ENCODE peak calls at places on chromosome 1, in eight cellular contexts. P, Z, G, J, W, C, B and Q are unnamed samples.

GRCh38 chr1:162386292-162387225 is 5.0 kb downstream of the C1orf226 start:
- DNase-seq in J (no peak), P (no peak), Z (no peak), W (no peak), G (no peak), C (no peak), B (no peak), Q (no peak)

GRCh38 chr1:118360817-118361216 is 175.8 kb upstream of the SPAG17 start:
- DNase-seq in C (no peak), Z (no peak), G (no peak), J (no peak), P (peak), W (no peak), B (peak), Q (no peak)

GRCh38 chr1:209063816-209064664 is 519.5 kb upstream of the CAMK1G start:
- DNase-seq in Z (no peak), G (no peak), J (no peak), B (no peak), P (no peak), W (peak), C (no peak), Q (no peak)

GRCh38 chr1:29166291-29166878 is 15.3 kb downstream of the SRSF4 start:
- DNase-seq in C (no peak), G (no peak), W (no peak), Z (no peak), B (no peak), P (no peak), J (no peak), Q (peak)

GRCh38 chr1:61490924-61491323 is 234.0 kb downstream of the TM2D1 start:
- DNase-seq in P (no peak), C (no peak), Z (no peak), J (no peak), W (no peak), B (peak), G (no peak), Q (no peak)

GRCh38 chr1:115340879-115341278 is 2.8 kb upstream of the NGF start:
- DNase-seq in P (no peak), G (no peak), W (no peak), C (no peak), Z (peak), B (no peak), J (no peak), Q (no peak)

GRCh38 chr1:229432905-229433304 is 989 bp downstream of the ACTA1 start:
- DNase-seq in J (no peak), B (no peak), W (no peak), P (no peak), C (no peak), Z (no peak), G (no peak), Q (no peak)

GRCh38 chr1:161115132-161115711 is 2.6 kb downstream of the PFDN2 start:
- DNase-seq in W (no peak), B (peak), J (peak), Z (no peak), C (no peak), P (peak), G (no peak), Q (no peak)

GRCh38 chr1:39646232-39647081 is 7.0 kb upstream of the HEYL start:
- DNase-seq in P (peak), J (peak), G (no peak), C (no peak), B (peak), Z (peak), W (peak), Q (no peak)

GRCh38 chr1:104636581-104636980 is 886.9 kb downstream of the AMY1C start:
- DNase-seq in J (peak), C (no peak), W (no peak), B (no peak), G (no peak), Z (no peak), P (no peak), Q (no peak)

GRCh38 chr1:45622267-45622890 is 1.5 kb downstream of the CCDC17 start:
- DNase-seq in C (no peak), B (no peak), G (no peak), Z (peak), W (no peak), J (no peak), P (no peak), Q (no peak)

GRCh38 chr1:178503849-178504248 is 7.1 kb upstream of the CLEC20A start:
- DNase-seq in B (no peak), Z (no peak), G (no peak), C (no peak), J (no peak), W (no peak), P (no peak), Q (no peak)

GRCh38 chr1:235932090-235932510 is 65.4 kb upstream of the LYST start:
- DNase-seq in B (no peak), G (no peak), W (no peak), Z (no peak), P (no peak), J (no peak), C (no peak), Q (no peak)

GRCh38 chr1:25737151-25737550 is 62.8 kb upstream of the SELENON start:
- DNase-seq in G (peak), J (no peak), W (peak), B (no peak), Z (peak), P (no peak), C (no peak), Q (no peak)

GRCh38 chr1:167462341-167462740 is 56.0 kb downstream of the CD247 start:
- DNase-seq in P (no peak), B (no peak), J (no peak), G (no peak), Z (no peak), W (no peak), C (no peak), Q (no peak)

GRCh38 chr1:181205901-181206300 is 117.4 kb downstream of the IER5 start:
- DNase-seq in C (no peak), P (no peak), J (no peak), B (no peak), W (no peak), G (no peak), Z (no peak), Q (no peak)

GRCh38 chr1:37032660-37033354 is 1.5 kb downstream of the GRIK3 start:
- DNase-seq in Z (no peak), B (no peak), W (no peak), G (no peak), C (no peak), J (no peak), P (no peak), Q (no peak)

GRCh38 chr1:8421721-8422120 is 103.8 kb downstream of the SLC45A1 start:
- DNase-seq in G (no peak), C (no peak), Z (no peak), J (peak), B (peak), W (no peak), P (peak), Q (no peak)

GRCh38 chr1:32869844-32870614 is 683 bp downstream of the FNDC5 start:
- DNase-seq in G (no peak), W (no peak), P (no peak), B (no peak), C (no peak), J (no peak), Z (no peak), Q (no peak)

GRCh38 chr1:63721531-63722189 is 52.2 kb upstream of the ROR1 start:
- DNase-seq in C (no peak), J (no peak), B (peak), Z (no peak), W (peak), P (peak), G (no peak), Q (no peak)

GRCh38 chr1:153355445-153356071 is 2.1 kb upstream of the S100A9 start:
- DNase-seq in P (peak), B (peak), G (no peak), Z (peak), J (peak), W (peak), C (peak), Q (peak)

GRCh38 chr1:243596441-243597183 is 253.4 kb downstream of the AKT3 start:
- DNase-seq in W (no peak), P (peak), G (no peak), Z (no peak), J (peak), B (peak), C (peak), Q (peak)

GRCh38 chr1:161238039-161238473 is at the start of gene NR1I3:
- DNase-seq in G (no peak), B (no peak), P (no peak), C (no peak), J (no peak), Z (no peak), W (no peak), Q (no peak)

GRCh38 chr1:236836157-236836556 is 41.1 kb downstream of the MTR start:
- DNase-seq in W (no peak), J (no peak), B (no peak), Z (no peak), G (no peak), C (no peak), P (no peak), Q (peak)

GRCh38 chr1:211378844-211379243 is 52.2 kb downstream of the TRAF5 start:
- DNase-seq in J (peak), C (no peak), W (no peak), Z (no peak), P (peak), G (no peak), B (peak), Q (no peak)

GRCh38 chr1:12594490-12594889 is 23.5 kb downstream of the DHRS3 start:
- DNase-seq in G (no peak), J (no peak), C (no peak), P (no peak), W (no peak), Z (no peak), B (no peak), Q (no peak)

GRCh38 chr1:100362821-100363466 is 10.6 kb downstream of the CDC14A start:
- DNase-seq in Z (no peak), B (no peak), P (no peak), C (no peak), W (peak), J (no peak), G (no peak), Q (no peak)

GRCh38 chr1:30798389-30798951 is 40.9 kb upstream of the LAPTM5 start:
- DNase-seq in W (no peak), C (no peak), B (no peak), P (no peak), G (no peak), J (no peak), Z (peak), Q (no peak)

GRCh38 chr1:10803971-10804820 is 7.8 kb upstream of the CASZ1 start:
- DNase-seq in J (no peak), P (no peak), Z (no peak), W (no peak), B (no peak), G (no peak), C (no peak), Q (no peak)

DNA sequence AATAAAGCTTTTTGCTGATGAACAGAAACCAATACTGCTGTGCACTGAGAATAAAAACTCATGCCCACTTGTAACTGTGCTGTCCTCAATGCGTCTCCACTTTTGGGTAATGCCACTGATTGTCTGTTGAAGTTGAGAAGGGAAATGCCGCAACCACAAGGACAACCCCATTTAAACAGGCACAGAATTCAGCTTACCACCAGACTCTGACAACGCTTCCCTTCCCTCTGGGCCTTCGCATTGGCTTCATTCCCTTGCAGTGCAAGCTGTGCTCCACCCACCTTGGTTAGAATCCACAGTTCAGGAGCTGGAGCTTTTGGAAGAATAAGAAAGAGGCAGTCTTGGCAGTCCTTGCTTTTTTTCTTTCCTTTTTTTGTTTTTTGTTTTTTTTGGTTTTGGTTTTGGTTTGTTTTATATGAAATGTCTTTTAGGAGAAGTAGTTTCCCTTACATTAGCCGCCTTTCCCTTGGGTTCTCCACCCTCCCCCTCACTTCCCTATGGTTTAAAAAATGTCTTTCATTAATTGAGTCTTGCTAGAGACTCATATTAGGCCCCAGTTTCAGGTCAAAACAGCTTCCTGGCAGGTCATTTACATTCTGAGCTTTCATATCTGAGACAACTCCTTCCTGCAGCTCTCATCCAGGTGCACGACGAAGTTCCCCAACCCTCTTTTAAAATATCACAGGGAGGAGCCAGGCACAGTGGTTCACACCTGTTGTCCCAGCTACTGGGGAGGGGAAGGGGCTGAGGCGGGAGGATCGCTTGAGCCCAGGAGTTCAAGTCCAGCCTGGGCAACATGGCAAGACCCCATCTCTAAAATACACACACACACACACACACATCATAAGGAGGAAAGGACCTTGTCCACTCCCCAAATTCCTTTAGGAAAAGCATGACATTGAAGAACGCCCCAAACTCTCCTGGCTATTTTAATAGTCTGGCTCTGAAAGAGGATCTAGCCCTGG is 20.7 kb upstream of the LAX1 start:
- DNase-seq in G (peak), W (no peak), C (peak), Z (peak), P (peak), B (peak), J (no peak), Q (peak)
- H3K4me3 ChIP-seq in G (no peak), W (no peak), C (peak), Z (no peak), P (no peak), B (no peak), J (peak), Q (no peak)

GRCh38 chr1:89829186-89829585 is 8.4 kb downstream of the LRRC8D start:
- DNase-seq in C (no peak), P (no peak), G (no peak), W (no peak), B (no peak), Z (no peak), J (no peak), Q (no peak)

GRCh38 chr1:89831462-89832113 is 10.8 kb downstream of the LRRC8D start:
- DNase-seq in Z (no peak), C (no peak), G (peak), W (no peak), P (no peak), B (no peak), J (no peak), Q (no peak)

GRCh38 chr1:89833183-89834077 is 12.6 kb downstream of the LRRC8D start:
- DNase-seq in Z (no peak), P (no peak), B (no peak), C (no peak), W (no peak), G (peak), J (no peak), Q (no peak)

GRCh38 chr1:89834078-89834704 is 13.4 kb downstream of the LRRC8D start:
- DNase-seq in G (no peak), J (no peak), Z (no peak), C (no peak), B (no peak), P (no peak), W (no peak), Q (no peak)

DNA sequence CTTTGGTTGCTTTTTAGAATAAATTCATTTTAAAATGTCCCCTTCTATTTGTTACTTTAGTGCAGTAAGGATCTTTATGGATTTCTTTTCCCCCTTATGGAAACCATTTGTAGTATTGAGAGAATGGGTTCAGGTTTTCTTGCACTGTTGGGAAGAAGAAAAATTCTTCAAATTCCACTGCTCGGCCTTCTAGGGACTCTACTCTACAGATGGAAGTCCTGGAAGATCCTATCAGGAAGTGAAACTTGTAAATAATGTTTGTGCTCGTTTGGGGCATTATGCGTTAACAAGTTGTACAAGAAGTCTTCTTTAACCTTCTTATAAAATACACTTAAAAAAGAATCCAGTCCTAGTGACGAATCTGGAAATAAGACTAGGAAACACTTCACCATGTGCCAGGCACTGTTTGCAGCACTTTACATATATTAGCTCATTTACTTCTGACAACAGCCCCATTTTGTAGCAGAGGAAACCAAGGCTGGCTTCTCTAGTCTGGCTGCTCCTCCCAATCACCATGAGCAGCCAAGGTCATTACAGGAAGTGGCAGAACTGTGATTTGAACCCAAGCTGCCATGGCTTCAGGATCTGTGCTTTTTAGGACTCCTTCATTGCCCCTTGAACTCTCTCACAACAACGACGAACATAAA is 11.8 kb downstream of the LRRC8D start:
- DNase-seq in J (peak), G (no peak), C (no peak), B (no peak), W (no peak), Z (no peak), P (no peak), Q (no peak)
- H3K4me3 ChIP-seq in J (no peak), G (no peak), C (no peak), B (no peak), W (no peak), Z (no peak), P (no peak), Q (no peak)

DNA sequence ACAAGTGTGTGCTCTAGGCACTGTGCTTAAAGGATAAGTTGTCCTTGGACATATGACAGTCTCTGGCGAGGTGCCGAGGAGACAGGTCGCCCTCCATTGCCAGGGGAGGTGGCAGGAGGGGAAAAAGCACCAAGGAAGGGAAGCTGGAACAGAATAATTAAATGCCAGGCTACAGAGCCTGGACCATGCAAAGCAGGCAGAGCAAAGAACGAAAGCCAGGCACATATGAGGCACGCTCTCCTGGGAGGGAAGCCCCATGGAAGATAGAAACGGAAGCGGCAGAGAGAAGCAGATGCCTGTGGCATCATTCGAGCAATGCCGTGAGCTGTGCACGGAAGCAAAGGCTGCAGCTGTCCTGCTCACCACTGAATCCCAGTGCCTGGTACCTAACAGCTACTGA is 91.2 kb downstream of the JAK1 start:
- DNase-seq in J (no peak), B (no peak), P (no peak), C (no peak), Z (no peak), W (peak), G (no peak), Q (no peak)
- H3K4me3 ChIP-seq in J (no peak), B (no peak), P (no peak), C (no peak), Z (no peak), W (no peak), G (no peak), Q (no peak)

DNA sequence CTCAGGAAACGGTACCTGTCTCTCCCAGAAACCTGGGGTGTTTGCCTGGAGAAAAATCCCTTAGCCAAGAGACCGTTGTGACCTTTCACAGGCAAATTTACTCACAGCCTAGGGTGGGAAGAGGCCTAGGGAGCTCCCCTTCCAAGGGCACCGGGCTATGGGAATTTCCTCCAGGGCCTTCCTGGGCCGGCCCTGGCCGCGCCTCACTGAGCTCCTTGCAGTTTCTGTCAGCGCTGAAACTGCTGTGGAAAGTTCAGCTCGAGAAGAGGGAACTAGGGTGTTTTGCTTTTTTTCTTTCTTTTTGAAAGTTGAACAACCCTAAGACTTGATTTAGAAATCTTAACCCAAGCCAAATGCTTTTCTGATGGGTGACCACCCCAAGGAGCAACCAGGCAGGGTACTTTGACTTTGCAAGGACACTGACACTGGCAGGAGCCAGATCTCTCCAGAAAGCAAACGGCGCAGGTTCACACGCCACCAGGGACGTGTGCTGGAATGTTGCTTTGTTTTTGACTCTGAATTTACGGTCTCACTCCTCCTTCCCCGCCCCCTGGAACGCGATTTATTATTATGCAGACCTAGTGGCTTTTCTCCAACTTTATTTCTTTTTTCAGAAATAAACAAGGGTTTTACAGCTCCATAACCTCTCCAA is 229.6 kb upstream of the JUN start:
- DNase-seq in G (no peak), B (peak), C (peak), Z (peak), P (peak), W (no peak), J (peak), Q (no peak)
- H3K4me3 ChIP-seq in G (no peak), B (peak), C (peak), Z (no peak), P (no peak), W (no peak), J (peak), Q (no peak)